ENCODE peak calls at places on chromosomes 12 and 14, in four cellular contexts. V is GM12878, O is IMR-90, C is endothelial cell of umbilical vein. S is an unnamed sample.

GRCh38 chr12:126055521-126055920 is 990.3 kb downstream of the AACS start:
- DNase-seq in V (no peak), O (no peak), C (no peak), S (no peak)

GRCh38 chr12:27644446-27644845 is 51.8 kb upstream of the REP15 start:
- DNase-seq in V (no peak), O (peak), C (peak), S (no peak)

GRCh38 chr12:57171668-57172067 is 24.2 kb upstream of the LRP1-AS start:
- DNase-seq in V (no peak), O (peak), C (no peak), S (no peak)

GRCh38 chr12:85468356-85469157 is 188.5 kb downstream of the ALX1 start:
- DNase-seq in V (peak), O (peak), C (peak), S (peak)

GRCh38 chr12:124324803-124325705 is 30.2 kb downstream of the RFLNA start:
- DNase-seq in V (no peak), O (no peak), C (no peak), S (no peak)

GRCh38 chr12:106125351-106126085 is 13.2 kb downstream of the NUAK1 start:
- DNase-seq in V (no peak), O (no peak), C (no peak), S (no peak)

GRCh38 chr12:126704609-126705008 is 1562.4 kb upstream of the TMEM132C start:
- DNase-seq in V (no peak), O (no peak), C (no peak), S (no peak)

GRCh38 chr14:83217492-83217891 is 1683.8 kb upstream of the SEL1L start:
- DNase-seq in V (no peak), O (peak), C (no peak), S (no peak)

GRCh38 chr12:106493531-106493930 is 89.3 kb upstream of the RFX4 start:
- DNase-seq in V (no peak), O (no peak), C (no peak), S (no peak)

GRCh38 chr14:102554835-102555819 is 37.3 kb upstream of the RCOR1 start:
- DNase-seq in V (no peak), O (no peak), C (peak), S (peak)

GRCh38 chr12:91769736-91770135 is 375.9 kb downstream of the BTG1 start:
- DNase-seq in V (no peak), O (no peak), C (no peak), S (no peak)

GRCh38 chr12:7108042-7108927 is 729 bp downstream of the C1RL start:
- DNase-seq in V (peak), O (peak), C (peak), S (peak)

GRCh38 chr14:100375273-100375962 is 52.3 kb downstream of the SLC25A47 start:
- DNase-seq in V (peak), O (peak), C (peak), S (peak)

GRCh38 chr12:63045020-63045860 is 105.8 kb downstream of the AVPR1A start:
- DNase-seq in V (no peak), O (peak), C (peak), S (no peak)

GRCh38 chr12:100165356-100165755 is 22.7 kb upstream of the BLTP3B start:
- DNase-seq in V (no peak), O (no peak), C (no peak), S (no peak)

GRCh38 chr14:88322505-88323085 is 474 bp downstream of the KCNK10 start:
- DNase-seq in V (no peak), O (no peak), C (no peak), S (no peak)

GRCh38 chr14:50055461-50056228 is 60.7 kb downstream of the VCPKMT start:
- DNase-seq in V (no peak), O (no peak), C (peak), S (no peak)

GRCh38 chr12:14691560-14691959 is 4.8 kb downstream of the GUCY2C start:
- DNase-seq in V (no peak), O (no peak), C (no peak), S (no peak)

GRCh38 chr12:14537088-14537487 is 30.6 kb downstream of the PLBD1 start:
- DNase-seq in V (no peak), O (no peak), C (no peak), S (no peak)

GRCh38 chr14:104087981-104088850 is 2.7 kb downstream of the ASPG start:
- DNase-seq in V (no peak), O (no peak), C (no peak), S (no peak)

GRCh38 chr12:131869871-131870418 is 24.5 kb upstream of the ULK1 start:
- DNase-seq in V (no peak), O (peak), C (peak), S (no peak)

GRCh38 chr12:43255642-43256041 is 296.4 kb downstream of the ADAMTS20 start:
- DNase-seq in V (no peak), O (no peak), C (no peak), S (no peak)

GRCh38 chr12:40105265-40105514 is 691 bp downstream of the SLC2A13 start:
- DNase-seq in V (no peak), O (no peak), C (no peak), S (no peak)

GRCh38 chr14:103872492-103873113 is 25.2 kb upstream of the PPP1R13B start:
- DNase-seq in V (no peak), O (no peak), C (no peak), S (no peak)

GRCh38 chr12:93892431-93893210 is 215.4 kb downstream of the CRADD start:
- DNase-seq in V (no peak), O (no peak), C (no peak), S (no peak)

GRCh38 chr12:51028811-51029146 is 2.6 kb upstream of the SLC11A2 start:
- DNase-seq in V (no peak), O (no peak), C (no peak), S (no peak)

GRCh38 chr14:49367696-49368095 is 218.5 kb downstream of the RPS29 start:
- DNase-seq in V (peak), O (no peak), C (no peak), S (no peak)

GRCh38 chr14:23932639-23933038 is 20.9 kb upstream of the DHRS4 start:
- DNase-seq in V (no peak), O (no peak), C (no peak), S (peak)

GRCh38 chr12:116299064-116299463 is 21.6 kb upstream of the MED13L start:
- DNase-seq in V (no peak), O (no peak), C (no peak), S (no peak)

GRCh38 chr12:1914116-1914911 is 4.1 kb downstream of the CACNA2D4 start:
- DNase-seq in V (no peak), O (no peak), C (no peak), S (peak)

GRCh38 chr12:12523229-12523628 is 39.4 kb downstream of the DUSP16 start:
- DNase-seq in V (no peak), O (no peak), C (no peak), S (no peak)

GRCh38 chr12:96073346-96074336 is 38.3 kb upstream of the LTA4H start:
- DNase-seq in V (no peak), O (no peak), C (no peak), S (no peak)

GRCh38 chr14:53956427-53957201 is at the start of gene BMP4:
- DNase-seq in V (no peak), O (peak), C (peak), S (peak)

GRCh38 chr14:70955543-70956480 is 48.6 kb downstream of the PCNX1 start:
- DNase-seq in V (no peak), O (peak), C (peak), S (no peak)

GRCh38 chr12:96371138-96371786 is 29.0 kb downstream of the CDK17 start:
- DNase-seq in V (no peak), O (no peak), C (no peak), S (no peak)

GRCh38 chr14:31265701-31266398 is 58.3 kb upstream of the HECTD1 start:
- DNase-seq in V (no peak), O (peak), C (no peak), S (no peak)

GRCh38 chr12:131824450-131824849 is 3.7 kb upstream of the MMP17 start:
- DNase-seq in V (no peak), O (no peak), C (no peak), S (no peak)

GRCh38 chr14:94378527-94379290 is 9.7 kb downstream of the SERPINA1 start:
- DNase-seq in V (no peak), O (no peak), C (no peak), S (no peak)

GRCh38 chr14:79051009-79051710 is 881.0 kb downstream of the NRXN3 start:
- DNase-seq in V (no peak), O (no peak), C (no peak), S (no peak)

GRCh38 chr14:86462193-86462592 is 932.2 kb downstream of the FLRT2 start:
- DNase-seq in V (no peak), O (peak), C (no peak), S (peak)

DNA sequence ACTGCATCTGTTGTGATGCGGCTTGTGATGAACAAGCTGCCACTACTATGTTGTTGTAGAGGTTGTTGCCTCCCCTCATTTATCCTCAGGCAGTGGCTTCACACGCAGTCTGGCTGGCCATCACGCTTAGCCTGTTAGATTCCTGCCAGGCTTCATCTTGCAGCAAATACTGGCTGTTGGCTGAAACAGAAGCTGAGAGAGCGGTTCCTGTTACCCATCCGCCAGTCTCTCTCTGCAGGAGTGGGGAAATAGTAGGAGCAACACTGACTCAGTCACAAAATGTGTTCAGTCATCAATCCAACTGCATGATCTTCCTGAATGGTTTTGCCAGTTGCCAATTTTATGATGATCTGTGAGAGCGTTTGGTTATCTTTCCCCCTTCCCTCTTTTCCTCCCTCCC is 934.4 kb downstream of the FLRT2 start:
- DNase-seq in V (no peak), O (peak), C (no peak), S (no peak)
- TF ChIP-seq FOS in V (no peak), O (no peak), C (no peak), S (no peak)

GRCh38 chr14:32507029-32507984 is 178.2 kb downstream of the AKAP6 start:
- DNase-seq in V (no peak), O (peak), C (no peak), S (no peak)

GRCh38 chr14:32510815-32511214 is 181.7 kb downstream of the AKAP6 start:
- DNase-seq in V (no peak), O (no peak), C (no peak), S (no peak)

GRCh38 chr14:32512348-32512747 is 183.2 kb downstream of the AKAP6 start:
- DNase-seq in V (no peak), O (no peak), C (no peak), S (no peak)

GRCh38 chr14:32508281-32508680 is 179.2 kb downstream of the AKAP6 start:
- DNase-seq in V (no peak), O (peak), C (no peak), S (no peak)

DNA sequence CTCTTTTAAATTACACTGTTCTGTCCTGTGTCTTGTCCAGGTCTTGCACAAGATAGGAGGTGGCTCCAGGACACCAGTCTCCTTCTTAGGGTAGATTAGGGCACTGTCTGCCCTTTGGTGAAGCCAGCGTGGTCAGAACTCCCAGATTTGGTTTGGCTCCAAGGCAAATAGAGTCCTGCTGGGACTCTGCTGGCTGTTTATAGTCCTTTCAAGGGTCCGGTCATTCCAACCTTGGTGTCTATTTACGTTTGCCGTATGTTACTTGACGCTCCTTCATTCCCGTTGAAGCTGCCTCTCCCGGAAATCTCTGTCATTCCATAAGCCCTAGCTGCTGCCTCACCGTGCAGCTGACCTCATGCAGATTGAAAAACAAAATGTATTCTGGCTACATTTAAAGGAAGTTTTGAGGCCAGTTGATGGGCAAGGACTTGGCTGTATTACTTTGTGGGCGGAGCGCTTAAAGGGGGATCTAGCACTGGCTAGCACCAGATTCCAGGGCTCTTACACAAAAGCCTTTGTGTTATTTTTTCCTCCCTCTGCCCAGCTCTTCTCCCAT is 180.6 kb downstream of the AKAP6 start:
- DNase-seq in V (no peak), O (peak), C (peak), S (no peak)
- TF ChIP-seq FOS in V (no peak), O (no peak), C (peak), S (no peak)

GRCh38 chr14:75427126-75427481 is 718 bp upstream of the JDP2 start:
- DNase-seq in V (no peak), O (no peak), C (no peak), S (no peak)
- TF ChIP-seq FOS in V (no peak), O (no peak), C (no peak), S (no peak)

GRCh38 chr14:32908487-32909084 is 30.1 kb upstream of the NPAS3 start:
- DNase-seq in V (no peak), O (no peak), C (no peak), S (no peak)

DNA sequence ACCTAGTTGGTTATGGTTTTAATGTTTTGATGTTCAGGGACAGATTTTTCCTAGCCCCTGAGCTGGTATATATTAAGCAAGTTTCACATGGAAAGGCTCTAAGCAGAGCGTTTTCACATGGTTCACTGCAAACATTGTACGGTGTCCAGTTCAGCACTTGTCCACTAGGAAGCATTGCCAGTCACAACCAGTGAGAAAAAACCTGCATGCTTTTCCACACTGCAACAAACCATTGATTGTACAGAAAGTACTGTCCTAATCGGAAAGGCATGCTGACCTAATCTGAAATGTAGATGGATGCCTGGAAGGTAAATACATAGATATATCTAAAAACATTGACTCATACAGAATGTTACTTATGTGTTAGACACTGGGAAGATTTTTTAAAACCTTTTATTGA is 25.0 kb upstream of the NPAS3 start:
- DNase-seq in V (no peak), O (no peak), C (no peak), S (no peak)
- TF ChIP-seq FOS in V (no peak), O (no peak), C (no peak), S (no peak)

DNA sequence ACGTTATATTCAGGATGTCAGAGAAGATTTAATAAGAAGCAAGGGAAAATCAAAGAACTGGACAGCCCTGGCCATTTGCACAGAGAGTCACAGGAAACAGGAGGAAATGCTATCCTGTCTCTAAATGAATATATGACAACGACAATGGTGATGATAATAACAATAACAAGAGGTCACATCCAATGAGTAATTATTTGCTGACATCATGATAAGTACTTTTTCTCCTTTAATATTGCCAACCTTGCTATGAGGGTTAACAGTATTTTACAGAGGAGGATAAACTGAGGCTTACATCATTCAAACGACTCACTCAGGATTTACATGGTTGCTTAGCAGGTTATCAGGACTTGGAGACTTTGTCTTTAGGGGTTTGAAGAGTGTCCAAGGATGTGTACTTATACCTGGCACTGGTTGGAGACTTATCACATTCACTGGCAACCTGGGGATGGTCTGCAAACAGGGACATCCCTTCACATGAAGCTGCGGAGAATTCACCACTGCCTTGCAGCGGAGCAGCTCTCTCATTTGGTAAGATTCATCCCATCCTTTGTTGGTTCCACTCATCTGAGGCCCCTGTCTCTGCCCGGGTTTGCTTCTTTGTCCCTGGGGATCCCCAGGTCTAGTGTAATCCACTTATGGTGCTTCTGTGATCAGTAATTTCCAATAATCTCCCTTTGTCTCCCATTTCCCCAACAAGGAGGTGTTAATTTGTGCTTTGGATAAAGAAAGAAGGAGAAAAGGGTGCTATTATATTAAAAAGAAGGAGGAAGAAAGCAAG is 637.8 kb downstream of the BCL11B start:
- DNase-seq in V (no peak), O (no peak), C (no peak), S (no peak)
- TF ChIP-seq FOS in V (no peak), O (no peak), C (no peak), S (no peak)

GRCh38 chr12:109052415-109053323 is at the start of gene USP30:
- DNase-seq in V (peak), O (peak), C (peak), S (peak)

GRCh38 chr12:109044241-109044640 is 8.1 kb upstream of the USP30 start:
- DNase-seq in V (no peak), O (no peak), C (no peak), S (no peak)

GRCh38 chr12:109052097-109052414 is 320 bp upstream of the USP30 start:
- DNase-seq in V (no peak), O (no peak), C (no peak), S (no peak)

GRCh38 chr12:109047081-109047805 is 5.1 kb upstream of the USP30 start:
- DNase-seq in V (no peak), O (peak), C (no peak), S (no peak)
- TF ChIP-seq FOS in V (no peak), O (no peak), C (no peak), S (no peak)

S was measured in K562.